ENCODE peak calls at places on chromosomes 12 and 14, in five cellular contexts. Q is H1, B is GM12878, L is K562, U is HepG2. T is an unnamed sample.

GRCh38 chr14:53010193-53010592 is 59.3 kb upstream of the FERMT2 start:
- DNase-seq in Q (no peak), B (no peak), L (no peak), U (no peak), T (no peak)

GRCh38 chr12:124679533-124680371 is 112.3 kb upstream of the NCOR2 start:
- DNase-seq in Q (no peak), B (no peak), L (no peak), U (peak), T (no peak)

GRCh38 chr12:2190896-2191533 is 138.2 kb downstream of the CACNA1C start:
- DNase-seq in Q (no peak), B (no peak), L (no peak), U (no peak), T (no peak)

GRCh38 chr12:131362290-131363211 is 348.3 kb upstream of the SFSWAP start:
- DNase-seq in Q (no peak), B (no peak), L (no peak), U (no peak), T (no peak)

GRCh38 chr12:107568718-107569117 is 116.9 kb upstream of the PWP1 start:
- DNase-seq in Q (no peak), B (no peak), L (no peak), U (no peak), T (no peak)

GRCh38 chr14:58607571-58608317 is 30.0 kb upstream of the DACT1 start:
- DNase-seq in Q (no peak), B (no peak), L (no peak), U (no peak), T (no peak)

GRCh38 chr12:125311050-125311449 is 245.8 kb downstream of the AACS start:
- DNase-seq in Q (no peak), B (no peak), L (no peak), U (no peak), T (no peak)

GRCh38 chr14:81169711-81170103 is 51.1 kb downstream of the GTF2A1 start:
- DNase-seq in Q (no peak), B (no peak), L (no peak), U (no peak), T (no peak)

GRCh38 chr12:131752457-131752856 is 41.6 kb downstream of the SFSWAP start:
- DNase-seq in Q (no peak), B (no peak), L (no peak), U (no peak), T (no peak)

GRCh38 chr12:34304546-34304945 is 282.2 kb downstream of the ALG10 start:
- DNase-seq in Q (no peak), B (no peak), L (no peak), U (no peak), T (no peak)

GRCh38 chr12:85186236-85186635 is 93.8 kb upstream of the ALX1 start:
- DNase-seq in Q (no peak), B (no peak), L (no peak), U (no peak), T (no peak)
- TF ChIP-seq SRF in Q (no peak), B (no peak), L (no peak), U (no peak), T (no peak)

GRCh38 chr14:69129264-69129880 is 23.5 kb downstream of the DCAF5 start:
- DNase-seq in Q (peak), B (no peak), L (peak), U (peak), T (peak)
- H3K9ac ChIP-seq in Q (no peak), B (no peak), L (no peak), U (no peak), T (no peak)

GRCh38 chr14:68312884-68313725 is 479.8 kb downstream of the ZFP36L1 start:
- DNase-seq in Q (no peak), B (peak), L (no peak), U (no peak), T (no peak)
- TF ChIP-seq SRF in Q (no peak), B (no peak), L (no peak), U (no peak), T (no peak)

GRCh38 chr12:97503073-97503472 is 40.5 kb downstream of the RMST start:
- DNase-seq in Q (no peak), B (no peak), L (no peak), U (peak), T (no peak)
- H3K9ac ChIP-seq in Q (no peak), B (no peak), L (no peak), U (no peak), T (no peak)